ENCODE peak calls at places on chromosomes 6 and 20, in ten cellular contexts. L is spleen; Y is Panc1; M is cardiac muscle cell; U is CD8-positive, alpha-beta memory T cell; N is body of pancreas; S is naive thymus-derived CD4-positive, alpha-beta T cell; E is tibial nerve; Q is kidney; H is fibroblast of the aortic adventitia. Z is an unnamed sample.

GRCh38 chr20:32636821-32637220 is 36.9 kb downstream of the C20orf203 start:
- DNase-seq in L (no peak), S (no peak), M (no peak), Q (no peak), H (no peak), Y (no peak), E (no peak), N (no peak), U (no peak), Z (no peak)

GRCh38 chr20:31968299-31969126 is 562 bp downstream of the XKR7 start:
- DNase-seq in M (peak; percentile 76), H (peak; percentile 60), Y (no peak), E (peak; percentile 57), L (peak; percentile 92), N (peak; percentile 72), U (peak; percentile 77), S (peak; percentile 81), Q (peak; percentile 92), Z (peak; percentile 56)

GRCh38 chr6:121810346-121811032 is 375.0 kb downstream of the GJA1 start:
- DNase-seq in Q (no peak), E (no peak), S (no peak), M (no peak), U (no peak), N (no peak), Y (no peak), H (no peak), L (no peak), Z (no peak)

GRCh38 chr6:109783245-109783990 is 92.3 kb downstream of the FIG4 start:
- DNase-seq in S (no peak), Y (no peak), L (no peak), E (no peak), H (peak; percentile 17), N (no peak), U (no peak), Q (no peak), M (peak; percentile 41), Z (no peak)

GRCh38 chr6:166277021-166277420 is 31.2 kb downstream of the PRR18 start:
- DNase-seq in S (no peak), N (no peak), Y (no peak), H (peak; percentile 55), E (no peak), Q (no peak), U (no peak), L (no peak), M (peak; percentile 32), Z (peak; percentile 55)

GRCh38 chr6:136077834-136078576 is 172.1 kb downstream of the MTFR2 start:
- DNase-seq in M (peak; percentile 95), N (no peak), H (peak; percentile 100), L (no peak), Y (peak; percentile 2), E (no peak), Q (no peak), S (no peak), U (no peak), Z (peak; percentile 91)

GRCh38 chr6:169589699-169590257 is 112.1 kb downstream of the WDR27 start:
- DNase-seq in E (no peak), N (no peak), Y (peak; percentile 12), S (no peak), U (peak; percentile 41), Q (no peak), M (no peak), H (no peak), L (no peak), Z (peak; percentile 87)

GRCh38 chr20:53691060-53691810 is 97.6 kb upstream of the ZNF217 start:
- DNase-seq in L (no peak), E (no peak), N (no peak), U (no peak), H (no peak), Q (no peak), S (no peak), M (no peak), Y (no peak), Z (peak; percentile 6)

DNA sequence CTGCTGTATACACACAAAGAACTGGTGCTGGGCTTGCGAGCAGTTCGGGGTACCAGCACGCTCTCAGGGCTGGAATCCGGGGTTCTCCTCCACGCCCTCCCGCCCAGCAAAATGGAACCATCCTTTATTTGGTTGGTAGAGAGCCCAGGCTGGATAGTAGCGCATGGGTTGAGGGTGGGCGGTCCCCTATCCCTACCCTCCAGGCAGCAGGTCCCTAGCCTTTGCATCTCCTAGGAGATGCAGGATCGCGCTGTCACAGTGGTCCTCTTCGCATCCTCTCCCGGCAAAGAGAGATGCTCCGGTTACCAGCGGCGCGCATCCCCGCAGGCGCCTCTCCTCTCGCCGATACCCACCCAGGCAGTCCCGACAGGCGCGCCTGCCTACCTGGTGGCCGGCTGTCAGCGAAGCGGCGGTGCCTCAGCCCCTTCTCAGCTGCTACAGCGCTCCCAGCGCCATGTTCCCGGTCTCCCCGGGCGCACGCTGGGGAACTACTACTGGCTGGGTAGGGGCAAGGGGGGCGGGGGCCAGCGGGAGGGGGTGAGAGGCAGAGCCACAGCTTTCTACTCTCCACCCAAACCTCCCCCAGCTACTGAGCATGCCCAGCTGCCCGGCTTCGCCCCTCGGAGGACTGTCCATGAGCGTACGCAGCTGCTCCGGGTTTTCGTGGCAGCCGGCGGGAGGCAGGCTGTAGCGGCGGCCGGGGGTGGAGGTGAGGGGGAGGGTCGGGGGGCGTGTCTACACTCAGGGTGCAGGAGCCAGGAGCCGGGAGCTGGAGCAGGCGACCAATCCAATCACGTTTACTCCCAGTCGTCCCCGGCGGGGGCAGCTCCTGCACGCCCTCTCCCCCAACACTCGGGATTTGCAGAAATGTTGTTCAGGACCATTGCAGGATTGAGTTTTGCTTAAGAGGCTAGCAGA is at the start of gene PAK5:
- DNase-seq in E (no peak), H (peak; percentile 0), L (peak; percentile 76), U (no peak), Q (peak; percentile 81), N (peak; percentile 81), Y (no peak), S (no peak), M (peak; percentile 60), Z (peak; percentile 48)
- H3K4me3 ChIP-seq in E (no peak within 1 kb of the TSS), H (no peak within 1 kb of the TSS), L (peak within 1 kb of the TSS; percentile 27), U (no peak within 1 kb of the TSS), Q (peak within 1 kb of the TSS; percentile 53), N (peak within 1 kb of the TSS; percentile 71), Y (peak within 1 kb of the TSS; percentile 17), S (no peak within 1 kb of the TSS), M (peak within 1 kb of the TSS; percentile 49), Z (peak within 1 kb of the TSS; percentile 41)

GRCh38 chr6:130518588-130518987 is 152.8 kb downstream of the TMEM200A start:
- DNase-seq in L (no peak), E (no peak), M (no peak), H (no peak), Q (no peak), Y (no peak), N (no peak), U (no peak), S (no peak), Z (no peak)

GRCh38 chr6:130515306-130515705 is 149.5 kb downstream of the TMEM200A start:
- DNase-seq in M (no peak), Y (no peak), E (no peak), U (no peak), H (no peak), N (no peak), S (no peak), Q (no peak), L (no peak), Z (no peak)

GRCh38 chr6:130520235-130520634 is 154.4 kb downstream of the TMEM200A start:
- DNase-seq in Y (no peak), Q (no peak), L (no peak), H (peak; percentile 34), N (no peak), U (no peak), M (no peak), S (no peak), E (no peak), Z (no peak)

GRCh38 chr6:130516604-130517003 is 150.8 kb downstream of the TMEM200A start:
- DNase-seq in Q (no peak), Y (no peak), L (no peak), S (no peak), M (no peak), U (no peak), N (no peak), H (no peak), E (no peak), Z (no peak)

GRCh38 chr6:130517444-130517931 is 151.7 kb downstream of the TMEM200A start:
- DNase-seq in S (no peak), N (no peak), E (no peak), H (no peak), Q (no peak), M (no peak), Y (no peak), L (no peak), U (no peak), Z (peak; percentile 20)
- H3K4me3 ChIP-seq in S (no peak overlapping the region), N (no peak overlapping the region), E (no peak overlapping the region), H (no peak overlapping the region), Q (no peak overlapping the region), M (no peak overlapping the region), Y (no peak overlapping the region), L (no peak overlapping the region), U (no peak overlapping the region), Z (no peak overlapping the region)

GRCh38 chr6:96086745-96087144 is 71.0 kb downstream of the FUT9 start:
- DNase-seq in Q (no peak), U (no peak), M (no peak), N (no peak), S (no peak), Y (no peak), L (no peak), H (no peak), E (no peak), Z (no peak)
- H3K4me3 ChIP-seq in Q (no peak overlapping the region), U (no peak overlapping the region), M (no peak overlapping the region), N (no peak overlapping the region), S (no peak overlapping the region), Y (no peak overlapping the region), L (no peak overlapping the region), H (no peak overlapping the region), E (no peak overlapping the region), Z (no peak overlapping the region)

GRCh38 chr20:22722840-22723239 is 138.5 kb upstream of the FOXA2 start:
- DNase-seq in Y (no peak), Q (no peak), N (no peak), S (no peak), E (no peak), U (no peak), L (no peak), M (no peak), H (no peak), Z (no peak)

GRCh38 chr20:22720206-22720605 is 135.8 kb upstream of the FOXA2 start:
- DNase-seq in H (no peak), E (no peak), M (no peak), N (no peak), Q (no peak), U (no peak), S (no peak), L (no peak), Y (no peak), Z (no peak)

GRCh38 chr20:22717466-22717865 is 133.1 kb upstream of the FOXA2 start:
- DNase-seq in M (peak; percentile 63), N (no peak), Q (no peak), L (no peak), H (peak; percentile 70), U (no peak), S (no peak), Y (no peak), E (no peak), Z (no peak)

GRCh38 chr20:22716824-22717351 is 132.5 kb upstream of the FOXA2 start:
- DNase-seq in N (no peak), E (no peak), Y (no peak), Q (no peak), U (no peak), H (peak; percentile 62), L (no peak), M (peak; percentile 41), S (no peak), Z (no peak)

DNA sequence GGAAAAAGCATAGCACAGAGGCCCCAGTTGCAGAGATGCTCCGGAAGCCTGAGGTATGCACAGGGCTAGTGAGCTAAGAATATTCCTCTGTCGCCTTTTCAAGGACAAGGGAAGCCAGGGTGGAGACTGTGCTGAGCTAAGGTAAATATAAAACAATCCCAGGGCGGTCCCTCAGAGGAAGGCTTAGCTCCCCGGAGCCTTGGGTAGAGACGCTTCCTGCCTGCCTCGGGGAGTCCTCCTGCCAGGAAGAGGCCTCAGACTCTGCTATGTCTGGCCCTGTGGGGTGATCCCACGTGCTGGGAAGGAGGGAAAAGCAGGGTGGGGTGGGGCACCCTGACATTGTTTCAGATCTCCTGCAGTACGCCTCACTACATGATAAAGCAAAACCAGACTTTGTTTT is 134.9 kb upstream of the FOXA2 start:
- DNase-seq in N (no peak), E (no peak), U (no peak), Q (no peak), S (no peak), L (no peak), M (no peak), Y (no peak), H (no peak), Z (no peak)
- H3K4me3 ChIP-seq in N (no peak overlapping the region), E (no peak overlapping the region), U (no peak overlapping the region), Q (no peak overlapping the region), S (no peak overlapping the region), L (no peak overlapping the region), M (no peak overlapping the region), Y (no peak overlapping the region), H (no peak overlapping the region), Z (no peak overlapping the region)